ENCODE peak calls at places on chromosomes 1 and 21, in ten cellular contexts. H, Q, D, O, S, W, E, V, M and I are unnamed samples.

GRCh38 chr1:156750932-156751723 is at the start of gene HDGF:
- DNase-seq in H (no peak), Q (peak; percentile 50), D (no peak), O (peak; percentile 51), S (peak; percentile 62), W (peak; percentile 88), E (peak; percentile 29), V (peak; percentile 55), M (peak; percentile 57), I (no peak)

GRCh38 chr1:183840140-183840539 is 35.2 kb downstream of the RGL1 start:
- DNase-seq in H (no peak), Q (no peak), D (no peak), O (no peak), S (no peak), W (no peak), E (peak; percentile 81), V (no peak), M (peak; percentile 28), I (peak; percentile 44)

GRCh38 chr1:32876341-32877210 is 5.9 kb upstream of the FNDC5 start:
- DNase-seq in H (peak; percentile 58), Q (peak; percentile 85), D (peak; percentile 34), O (peak; percentile 41), S (peak; percentile 70), W (peak; percentile 85), E (no peak), V (peak; percentile 49), M (peak; percentile 81), I (peak; percentile 18)

GRCh38 chr1:219664310-219665029 is 51.6 kb upstream of the ZC3H11B start:
- DNase-seq in H (no peak), Q (no peak), D (no peak), O (no peak), S (no peak), W (no peak), E (no peak), V (no peak), M (no peak), I (no peak)

GRCh38 chr21:45032977-45033705 is 41.2 kb upstream of the ADARB1 start:
- DNase-seq in H (no peak), Q (no peak), D (no peak), O (no peak), S (no peak), W (peak; percentile 68), E (no peak), V (no peak), M (no peak), I (no peak)

GRCh38 chr1:145977486-145978476 is 13.3 kb downstream of the POLR3GL start:
- DNase-seq in H (no peak), Q (peak; percentile 80), D (peak; percentile 82), O (peak; percentile 65), S (peak; percentile 86), W (peak; percentile 66), E (peak; percentile 80), V (peak; percentile 55), M (peak; percentile 91), I (peak; percentile 78)

GRCh38 chr1:152912471-152912870 is 4.1 kb downstream of the IVL start:
- DNase-seq in H (no peak), Q (no peak), D (no peak), O (no peak), S (no peak), W (no peak), E (no peak), V (no peak), M (no peak), I (no peak)

GRCh38 chr1:248918126-248918525 is 12.1 kb downstream of the PGBD2 start:
- DNase-seq in H (no peak), Q (no peak), D (peak; percentile 44), O (no peak), S (no peak), W (no peak), E (no peak), V (no peak), M (no peak), I (no peak)

GRCh38 chr1:242224426-242224825 is 225.5 kb upstream of the MAP1LC3C start:
- DNase-seq in H (no peak), Q (no peak), D (no peak), O (no peak), S (no peak), W (no peak), E (no peak), V (no peak), M (no peak), I (no peak)

GRCh38 chr21:44555200-44555875 is 3.3 kb downstream of the KRTAP10-3 start:
- DNase-seq in H (no peak), Q (no peak), D (no peak), O (no peak), S (peak; percentile 26), W (peak; percentile 50), E (no peak), V (no peak), M (no peak), I (no peak)

GRCh38 chr1:201790261-201790660 is 38.7 kb upstream of the IPO9 start:
- DNase-seq in H (no peak), Q (peak; percentile 43), D (no peak), O (no peak), S (no peak), W (no peak), E (peak; percentile 65), V (no peak), M (peak; percentile 81), I (peak; percentile 43)

GRCh38 chr1:2791027-2791760 is 10.3 kb downstream of the TTC34 start:
- DNase-seq in H (no peak), Q (no peak), D (no peak), O (no peak), S (no peak), W (peak; percentile 21), E (no peak), V (no peak), M (no peak), I (no peak)

GRCh38 chr1:224435318-224435763 is 744 bp upstream of the WDR26 start:
- DNase-seq in H (no peak), Q (peak; percentile 79), D (no peak), O (peak; percentile 5), S (no peak), W (no peak), E (peak; percentile 79), V (no peak), M (peak; percentile 28), I (peak; percentile 91)

GRCh38 chr1:26782521-26783212 is 5.1 kb upstream of the PIGV start:
- DNase-seq in H (no peak), Q (no peak), D (no peak), O (no peak), S (no peak), W (no peak), E (no peak), V (no peak), M (no peak), I (no peak)

GRCh38 chr1:8211620-8212442 is 106.1 kb upstream of the SLC45A1 start:
- DNase-seq in H (no peak), Q (peak; percentile 79), D (no peak), O (no peak), S (peak; percentile 44), W (peak; percentile 85), E (peak; percentile 100), V (no peak), M (peak; percentile 94), I (peak; percentile 96)

GRCh38 chr1:23394664-23395063 is 25.0 kb upstream of the ZNF436 start:
- DNase-seq in H (no peak), Q (peak; percentile 82), D (no peak), O (no peak), S (no peak), W (peak; percentile 70), E (peak; percentile 93), V (peak; percentile 18), M (no peak), I (peak; percentile 62)

GRCh38 chr1:143720087-143721023 is 251.4 kb downstream of the FAM72C start:
- DNase-seq in H (no peak), Q (peak; percentile 19), D (no peak), O (no peak), S (no peak), W (peak; percentile 76), E (no peak), V (no peak), M (no peak), I (no peak)

GRCh38 chr1:94544706-94545490 is 3.3 kb upstream of the F3 start:
- DNase-seq in H (no peak), Q (peak; percentile 62), D (no peak), O (no peak), S (no peak), W (no peak), E (peak; percentile 85), V (no peak), M (peak; percentile 73), I (peak; percentile 75)

GRCh38 chr1:14811573-14811972 is 213.1 kb downstream of the KAZN start:
- DNase-seq in H (no peak), Q (no peak), D (no peak), O (no peak), S (no peak), W (no peak), E (no peak), V (no peak), M (no peak), I (no peak)

GRCh38 chr21:33841561-33841960 is 74.0 kb downstream of the ATP5PO start:
- DNase-seq in H (no peak), Q (no peak), D (no peak), O (no peak), S (no peak), W (no peak), E (no peak), V (no peak), M (no peak), I (no peak)

GRCh38 chr1:17648457-17649145 is 106.5 kb upstream of the ACTL8 start:
- DNase-seq in H (no peak), Q (no peak), D (no peak), O (no peak), S (no peak), W (no peak), E (peak; percentile 59), V (no peak), M (peak; percentile 10), I (no peak)

GRCh38 chr1:53409695-53410094 is 49.5 kb upstream of the DMRTB1 start:
- DNase-seq in H (no peak), Q (no peak), D (no peak), O (no peak), S (no peak), W (no peak), E (no peak), V (no peak), M (no peak), I (no peak)

GRCh38 chr1:21124846-21125245 is 51.9 kb downstream of the EIF4G3 start:
- DNase-seq in H (no peak), Q (peak; percentile 41), D (no peak), O (no peak), S (no peak), W (no peak), E (peak; percentile 64), V (no peak), M (no peak), I (peak; percentile 36)

GRCh38 chr1:22826630-22827580 is 116.3 kb downstream of the EPHB2 start:
- DNase-seq in H (no peak), Q (no peak), D (no peak), O (no peak), S (no peak), W (no peak), E (peak; percentile 69), V (no peak), M (peak; percentile 44), I (no peak)